ENCODE peak calls at places on chromosomes 13 and 19, in four cellular contexts. Y is spleen, C is HepG2, G is esophagus muscularis mucosa. E is an unnamed sample.

GRCh38 chr13:99659234-99659633 is 158.0 kb downstream of the TM9SF2 start:
- DNase-seq in Y (no peak), C (no peak), G (no peak), E (no peak)

GRCh38 chr13:25372275-25373081 is 704 bp downstream of the ATP8A2 start:
- DNase-seq in Y (no peak), C (no peak), G (no peak), E (no peak)

GRCh38 chr13:72839831-72840426 is 58.0 kb downstream of the PIBF1 start:
- DNase-seq in Y (peak), C (peak), G (no peak), E (peak)

GRCh38 chr13:84917252-84917878 is 881.9 kb downstream of the SLITRK6 start:
- DNase-seq in Y (no peak), C (peak), G (no peak), E (no peak)

GRCh38 chr19:1725100-1726064 is 27.9 kb upstream of the ONECUT3 start:
- DNase-seq in Y (no peak), C (peak), G (no peak), E (peak)

GRCh38 chr19:5281588-5281987 is 59.0 kb downstream of the PTPRS start:
- DNase-seq in Y (no peak), C (no peak), G (peak), E (peak)

GRCh38 chr19:3343619-3344502 is 22.5 kb upstream of the NFIC start:
- DNase-seq in Y (peak), C (peak), G (peak), E (peak)

GRCh38 chr13:73556902-73557301 is 498.1 kb downstream of the KLF5 start:
- DNase-seq in Y (no peak), C (no peak), G (no peak), E (no peak)

GRCh38 chr13:79492918-79493594 is 12.1 kb downstream of the NDFIP2 start:
- DNase-seq in Y (no peak), C (no peak), G (no peak), E (no peak)

GRCh38 chr13:106100261-106100919 is 435.1 kb downstream of the EFNB2 start:
- DNase-seq in Y (no peak), C (no peak), G (no peak), E (peak)

GRCh38 chr13:25085125-25085742 is 10.7 kb upstream of the PABPC3 start:
- DNase-seq in Y (no peak), C (peak), G (peak), E (peak)

GRCh38 chr13:67277581-67277980 is 47.4 kb upstream of the PCDH9 start:
- DNase-seq in Y (no peak), C (no peak), G (no peak), E (no peak)

DNA sequence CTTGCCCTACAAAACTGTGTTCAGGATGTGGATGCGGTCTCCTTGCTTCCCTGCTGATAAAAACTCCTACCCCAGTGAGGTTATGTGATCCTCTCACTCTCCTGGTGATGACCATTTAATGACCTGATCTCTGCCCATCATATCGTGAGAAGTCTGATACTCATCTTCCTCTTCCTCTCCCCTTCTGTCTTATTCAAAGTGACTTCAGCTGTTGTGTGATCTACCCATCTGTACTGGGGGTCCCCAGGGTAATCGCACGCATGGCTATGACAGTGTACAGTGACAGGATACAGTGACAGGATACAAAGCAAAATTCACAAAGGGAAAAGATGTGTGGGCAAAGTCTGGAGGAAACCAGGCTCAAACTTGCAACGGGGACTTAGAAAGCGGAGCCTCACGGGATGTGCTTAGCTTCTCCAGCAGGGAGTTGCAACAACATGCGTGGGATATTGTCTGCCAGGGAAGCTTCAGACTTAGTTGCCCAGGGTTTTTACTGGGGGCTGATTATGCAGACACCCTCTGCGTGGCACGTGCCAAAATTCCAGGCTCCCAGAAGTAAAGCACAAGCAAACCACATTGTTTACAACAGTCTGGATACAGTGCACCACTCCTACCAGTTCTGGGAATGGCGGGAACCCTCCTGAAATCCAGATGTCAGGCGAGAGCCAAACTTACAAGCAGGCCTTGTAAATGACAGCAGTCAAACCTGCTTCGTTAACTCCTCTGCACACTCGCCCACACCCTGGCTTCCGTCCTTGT is 18.1 kb upstream of the GARRE1 start:
- DNase-seq in Y (no peak), C (no peak), G (no peak), E (no peak)
- TF ChIP-seq POLR2AphosphoS5 in Y (peak), C (no peak), G (no peak), E (no peak)

DNA sequence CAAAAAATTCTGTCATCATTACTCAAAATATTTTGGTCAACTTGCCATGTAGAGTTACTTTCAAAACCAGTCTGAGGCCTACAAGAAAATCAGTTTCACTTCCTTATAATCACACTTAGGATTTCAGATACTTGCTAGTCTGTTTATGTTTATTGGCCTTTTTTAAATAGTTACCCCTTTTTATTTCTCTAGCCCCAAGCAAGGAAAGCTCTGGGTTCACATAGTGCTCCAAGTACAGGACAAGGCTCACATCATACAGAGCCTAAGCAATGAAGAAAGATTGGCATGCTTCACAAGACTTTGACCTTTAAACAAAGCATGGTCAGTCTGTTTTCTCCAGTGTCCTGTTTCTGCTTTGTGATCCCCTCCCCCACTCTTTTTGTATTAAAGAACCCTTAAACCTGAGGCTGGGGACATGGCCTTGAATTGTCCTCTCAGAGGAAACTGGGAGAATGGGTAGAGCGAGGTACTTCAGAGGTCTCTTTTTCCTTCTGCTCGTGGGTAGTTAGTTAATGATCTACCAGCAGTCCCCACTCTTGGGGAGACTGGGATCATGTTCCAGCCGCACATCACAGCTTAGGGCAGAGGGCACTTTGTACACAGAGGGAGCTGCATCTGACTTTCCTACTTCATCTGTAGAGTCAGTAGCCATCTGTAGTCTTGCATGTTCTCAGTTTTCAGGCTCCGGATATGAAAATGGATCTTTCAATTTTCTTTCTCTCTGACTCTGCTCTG is 30.6 kb downstream of the CEACAM1 start:
- DNase-seq in Y (no peak), C (peak), G (no peak), E (peak)
- TF ChIP-seq POLR2A in Y (no peak), C (peak), G (no peak), E (no peak)

GRCh38 chr13:46679369-46680180 is 117.4 kb downstream of the ESD start:
- DNase-seq in Y (peak), C (peak), G (no peak), E (no peak)
- TF ChIP-seq CTCF in Y (no peak), C (no peak), G (no peak), E (no peak)

DNA sequence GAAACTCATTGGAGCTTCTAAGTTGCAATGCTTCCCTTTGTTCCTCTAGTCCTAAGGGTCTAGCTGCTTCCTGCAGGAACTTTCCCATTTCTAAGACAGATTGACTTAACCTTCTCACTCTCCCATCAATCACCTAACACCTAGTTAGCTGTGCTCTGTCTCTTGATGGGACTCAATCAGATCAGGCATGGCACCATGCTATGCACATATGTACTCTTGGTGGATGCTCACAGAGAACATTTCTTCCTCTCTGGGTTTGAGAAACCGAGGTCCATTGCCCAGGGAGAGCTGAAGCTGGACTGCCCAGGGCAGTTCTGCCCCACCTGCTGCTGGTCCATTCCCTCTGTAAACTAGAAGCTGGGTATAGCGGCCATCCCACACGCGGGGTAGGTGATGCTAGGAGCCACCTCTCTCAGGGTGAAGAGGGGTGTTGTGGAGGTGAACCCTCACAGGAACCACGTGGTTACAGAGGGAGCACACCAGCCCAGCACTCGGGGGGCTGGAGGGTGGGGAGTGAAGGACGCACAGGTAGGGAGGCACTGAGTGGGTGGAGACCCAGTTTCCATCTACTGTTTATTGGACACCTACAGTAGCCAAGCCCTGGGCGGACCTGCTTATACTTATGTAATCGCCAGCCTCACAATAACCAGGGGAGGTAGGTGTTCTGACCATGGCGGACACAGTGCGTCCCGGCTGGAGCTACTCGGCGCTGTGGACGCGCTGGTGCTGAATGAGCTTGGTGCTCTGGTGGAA is 3.1 kb upstream of the UBE2M start:
- DNase-seq in Y (peak), C (no peak), G (no peak), E (no peak)
- TF ChIP-seq POLR2AphosphoS5 in Y (no peak), C (peak), G (no peak), E (no peak)

DNA sequence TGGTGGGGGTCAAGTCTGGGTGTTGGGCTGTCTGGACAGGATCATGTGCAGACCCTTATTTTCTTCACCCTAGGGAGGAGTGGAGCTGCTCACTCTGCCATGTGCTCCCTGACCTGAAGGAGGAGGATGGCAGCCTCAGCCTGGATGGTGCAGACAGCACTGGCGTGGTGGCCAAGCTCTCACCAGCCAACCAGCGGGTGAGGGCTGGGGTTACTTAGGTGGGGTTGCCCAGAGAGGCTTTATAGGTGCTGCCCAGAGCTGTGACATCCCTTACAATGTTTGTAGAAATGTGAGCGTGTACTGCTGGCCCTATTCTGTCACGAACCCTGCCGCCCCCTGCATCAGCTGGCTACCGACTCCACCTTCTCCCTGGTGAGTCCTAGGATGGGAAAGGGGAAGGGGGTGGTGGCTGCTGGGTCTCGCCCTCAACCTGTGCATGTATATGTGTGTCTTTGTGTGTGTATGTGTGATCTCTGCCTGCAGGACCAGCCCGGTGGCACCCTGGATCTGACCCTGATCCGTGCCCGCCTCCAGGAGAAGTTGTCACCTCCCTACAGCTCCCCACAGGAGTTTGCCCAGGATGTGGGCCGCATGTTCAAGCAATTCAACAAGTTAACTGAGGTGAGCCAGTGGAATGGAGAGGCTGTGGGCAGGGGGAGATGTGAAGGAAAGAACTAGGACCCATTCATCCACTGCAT is 5.1 kb downstream of the CHMP2A start:
- DNase-seq in Y (no peak), C (no peak), G (no peak), E (no peak)
- TF ChIP-seq POLR2A in Y (no peak), C (peak), G (no peak), E (no peak)

DNA sequence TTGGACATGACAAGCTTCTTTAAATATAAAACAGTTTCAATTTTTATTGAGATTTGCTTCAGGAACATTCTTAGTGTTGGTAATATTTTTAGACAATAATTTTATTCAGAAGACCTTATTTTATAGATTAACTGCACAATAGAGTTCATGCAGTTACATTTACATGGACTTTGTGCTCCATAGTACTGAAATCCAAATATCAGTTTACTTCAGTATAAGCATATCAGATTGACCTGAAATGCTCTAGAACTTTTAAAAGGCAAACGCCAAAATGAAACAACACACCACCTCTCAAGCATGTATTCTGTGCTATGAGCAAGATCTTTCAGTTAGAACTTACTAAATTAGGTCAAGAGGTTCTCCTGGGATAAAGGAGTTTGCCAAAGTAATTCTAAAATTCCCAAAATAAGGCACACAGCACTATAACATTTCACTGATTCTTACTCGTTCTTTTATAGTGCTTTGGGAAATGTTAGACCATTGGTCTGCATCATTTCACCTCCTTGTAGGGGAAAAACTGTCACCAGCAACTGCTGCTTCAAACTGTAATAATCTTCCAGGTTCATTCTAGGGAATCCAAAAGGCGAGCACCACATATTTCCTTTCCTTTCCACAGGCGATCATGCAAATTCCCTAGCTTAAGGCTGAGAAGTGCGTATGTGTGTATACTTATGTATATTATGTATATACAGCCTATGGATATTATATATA is 275.4 kb downstream of the ENOX1 start:
- DNase-seq in Y (no peak), C (no peak), G (no peak), E (no peak)
- TF ChIP-seq CTCF in Y (no peak), C (no peak), G (no peak), E (no peak)

GRCh38 chr13:31043891-31044657 is 111.6 kb downstream of the TEX26 start:
- DNase-seq in Y (peak), C (peak), G (peak), E (peak)
- TF ChIP-seq POLR2AphosphoS5 in Y (peak), C (no peak), G (peak), E (no peak)

DNA sequence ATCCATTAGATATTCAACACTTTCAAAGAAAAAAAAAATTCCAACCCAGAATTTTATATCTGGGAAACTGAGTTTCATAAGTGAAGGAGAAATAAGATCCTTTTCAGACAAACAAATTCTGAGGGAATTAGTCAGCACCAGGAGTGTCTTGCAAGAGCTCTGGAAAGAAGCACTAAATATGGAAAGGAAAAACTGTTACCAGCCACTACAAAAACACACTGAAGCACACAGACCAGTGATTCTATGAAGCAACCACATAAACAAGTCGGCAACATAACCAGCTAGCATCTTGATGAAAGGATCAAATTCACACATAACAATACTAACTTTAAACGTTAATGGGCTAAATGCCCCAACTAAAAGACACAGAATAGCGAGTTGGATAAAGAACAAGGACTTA is 368.4 kb upstream of the MIR17HG start:
- DNase-seq in Y (no peak), C (no peak), G (no peak), E (no peak)
- TF ChIP-seq POLR2A in Y (no peak), C (no peak), G (no peak), E (no peak)

DNA sequence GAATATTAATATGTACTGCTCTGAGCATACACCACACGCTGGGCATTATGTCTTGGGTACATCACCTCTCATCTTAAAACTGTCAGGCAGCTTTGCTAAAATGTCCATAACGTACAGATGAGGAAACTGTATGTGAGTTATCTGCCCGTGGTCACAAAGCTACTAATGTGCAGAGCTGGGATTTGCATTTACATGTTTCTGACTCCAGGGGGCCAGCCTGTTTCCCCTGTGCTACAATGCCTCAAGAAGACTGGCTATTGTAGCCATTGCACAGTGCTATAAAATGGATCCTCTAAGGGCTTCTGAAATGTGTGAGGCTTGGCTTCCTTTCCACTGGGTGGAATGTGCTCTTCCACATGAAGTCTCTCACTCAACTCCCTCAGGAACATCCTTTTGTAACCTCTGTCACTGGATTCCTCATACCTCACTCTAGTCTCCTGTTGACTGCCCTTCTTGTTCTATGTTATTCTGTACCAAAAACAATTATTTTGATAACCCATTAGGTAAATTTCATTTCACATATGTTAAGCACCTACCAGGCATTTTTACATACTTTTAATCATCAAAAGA is 95.6 kb upstream of the HTR2A start:
- DNase-seq in Y (no peak), C (peak), G (no peak), E (no peak)
- TF ChIP-seq CTCF in Y (no peak), C (peak), G (no peak), E (no peak)